ENCODE peak calls at places on chromosome 17, in eight cellular contexts. C, Q, L, G, R, J, S and W are unnamed samples. For H3K9me3, the result is how much of the 10 kb centered on the place peaks cover.

GRCh38 chr17:80036715-80037477 is 454 bp downstream of the CCDC40 start:
- DNase-seq in J (peak), L (no peak), C (peak), R (peak), G (no peak), Q (no peak), S (peak), W (peak)

GRCh38 chr17:33914120-33914519 is 341.0 kb upstream of the CCL2 start:
- DNase-seq in Q (no peak), C (no peak), S (no peak), L (no peak), R (no peak), J (no peak), G (no peak), W (no peak)

GRCh38 chr17:9971991-9972390 is 66.9 kb upstream of the RCVRN start:
- DNase-seq in J (no peak), S (peak), Q (no peak), R (no peak), G (no peak), C (peak), L (peak), W (no peak)

GRCh38 chr17:82881900-82882714 is 42.3 kb upstream of the ZNF750 start:
- DNase-seq in R (no peak), G (no peak), J (no peak), S (peak), C (peak), L (no peak), Q (no peak), W (no peak)

GRCh38 chr17:18039535-18040286 is 503 bp downstream of the GID4 start:
- DNase-seq in L (peak), Q (no peak), S (peak), J (peak), G (no peak), C (peak), R (peak), W (no peak)

GRCh38 chr17:81090361-81091133 is 55.6 kb downstream of the BAIAP2 start:
- DNase-seq in S (peak), C (peak), Q (peak), G (no peak), R (peak), L (no peak), J (peak), W (no peak)

GRCh38 chr17:65433592-65433991 is 127.9 kb downstream of the AXIN2 start:
- DNase-seq in S (no peak), J (no peak), Q (no peak), L (no peak), C (no peak), G (no peak), R (no peak), W (no peak)

GRCh38 chr17:72764632-72765041 is 327.9 kb downstream of the SLC39A11 start:
- DNase-seq in L (no peak), C (no peak), J (no peak), Q (no peak), R (no peak), G (no peak), S (no peak), W (no peak)

GRCh38 chr17:22694362-22695227 is 1002.3 kb downstream of the KCNJ18 start:
- DNase-seq in S (no peak), L (no peak), C (no peak), G (no peak), J (no peak), R (no peak), Q (no peak), W (no peak)
- H3K9me3 ChIP-seq in S (half or more), L (under half), C (under half), G (under half), J (half or more), R (under half), Q (under half), W (under half)

GRCh38 chr17:22512057-22512456 is 819.7 kb downstream of the KCNJ18 start:
- DNase-seq in C (no peak), Q (no peak), L (no peak), S (no peak), R (no peak), G (no peak), J (no peak), W (no peak)

GRCh38 chr17:22510504-22510903 is 818.2 kb downstream of the KCNJ18 start:
- DNase-seq in R (no peak), L (no peak), J (no peak), G (no peak), C (no peak), S (no peak), Q (no peak), W (no peak)

GRCh38 chr17:22512997-22513538 is 820.7 kb downstream of the KCNJ18 start:
- DNase-seq in R (no peak), S (no peak), C (no peak), J (no peak), G (no peak), Q (no peak), L (no peak), W (no peak)

GRCh38 chr17:22512506-22512905 is 820.2 kb downstream of the KCNJ18 start:
- DNase-seq in L (no peak), R (no peak), G (no peak), S (no peak), J (no peak), C (no peak), Q (no peak), W (no peak)

DNA sequence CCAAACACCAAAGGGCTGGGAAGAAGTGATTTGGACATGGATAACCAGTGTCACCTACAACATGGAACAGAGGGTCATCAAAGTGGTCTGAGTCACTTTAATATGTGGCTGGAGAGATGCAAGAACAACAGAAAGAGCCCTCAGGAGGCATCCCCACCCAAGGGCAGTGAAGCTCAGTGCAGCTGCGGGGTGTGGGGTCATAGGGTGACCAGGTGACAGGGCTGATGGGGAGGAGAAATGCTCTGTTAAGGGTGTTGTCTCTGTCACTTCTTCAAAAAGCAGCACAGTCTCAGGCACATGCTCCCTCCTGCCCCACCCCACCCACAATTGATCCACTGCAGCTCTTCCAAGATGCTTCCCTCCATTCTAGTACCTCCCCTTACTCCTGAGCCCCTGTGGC is 819.1 kb downstream of the KCNJ18 start:
- DNase-seq in S (no peak), G (no peak), Q (no peak), J (no peak), C (no peak), L (no peak), R (no peak), W (no peak)
- H3K9me3 ChIP-seq in S (half or more), G (under half), Q (under half), J (half or more), C (under half), L (under half), R (under half), W (under half)

GRCh38 chr17:22272363-22273146 is 580.2 kb downstream of the KCNJ18 start:
- DNase-seq in Q (no peak), J (no peak), G (no peak), C (no peak), R (no peak), S (no peak), L (no peak), W (no peak)
- H3K9me3 ChIP-seq in Q (under half), J (half or more), G (under half), C (under half), R (under half), S (half or more), L (under half), W (under half)

GRCh38 chr17:3213587-3213986 is 6.1 kb downstream of the OR1A1 start:
- DNase-seq in G (no peak), S (no peak), J (peak), L (no peak), C (no peak), R (no peak), Q (no peak), W (no peak)
- H3K9me3 ChIP-seq in G (under half), S (under half), J (half or more), L (under half), C (under half), R (under half), Q (under half), W (under half)

GRCh38 chr17:75706042-75706728 is 15.1 kb upstream of the ITGB4 start:
- DNase-seq in L (no peak), G (no peak), Q (no peak), J (no peak), S (no peak), R (no peak), C (no peak), W (no peak)
- H3K9me3 ChIP-seq in L (under half), G (under half), Q (under half), J (under half), S (under half), R (under half), C (under half), W (under half)

GRCh38 chr17:22492331-22492730 is 800.0 kb downstream of the KCNJ18 start:
- DNase-seq in L (no peak), R (no peak), S (no peak), J (no peak), C (no peak), Q (no peak), G (no peak), W (no peak)
- H3K9me3 ChIP-seq in L (under half), R (under half), S (half or more), J (half or more), C (under half), Q (under half), G (under half), W (under half)